ENCODE peak calls at places on chromosome 5, in seven cellular contexts. One of them, this sample, is unnamed.

GRCh38 chr5:56330167-56330566 is 97.0 kb upstream of the ANKRD55 start:
- DNase-seq in SK-N-SH: no peak
- DNase-seq in psoas muscle: no peak
- DNase-seq in RWPE1: no peak
- DNase-seq in fibroblast of the aortic adventitia: no peak
- DNase-seq in epithelial cell of proximal tubule: peak; percentile 20
- DNase-seq in upper lobe of right lung: no peak
- DNase-seq in this sample: no peak

GRCh38 chr5:108521841-108522506 is 140.1 kb upstream of the FBXL17 start:
- DNase-seq in upper lobe of right lung: no peak
- DNase-seq in SK-N-SH: peak; percentile 48
- DNase-seq in fibroblast of the aortic adventitia: peak; percentile 75
- DNase-seq in RWPE1: peak; percentile 61
- DNase-seq in psoas muscle: no peak
- DNase-seq in epithelial cell of proximal tubule: no peak
- DNase-seq in this sample: peak; percentile 67

GRCh38 chr5:28505121-28505520 is 1466.7 kb upstream of the CDH9 start:
- DNase-seq in fibroblast of the aortic adventitia: no peak
- DNase-seq in psoas muscle: no peak
- DNase-seq in RWPE1: no peak
- DNase-seq in epithelial cell of proximal tubule: no peak
- DNase-seq in upper lobe of right lung: no peak
- DNase-seq in SK-N-SH: no peak
- DNase-seq in this sample: no peak

GRCh38 chr5:6190838-6191237 is 187.5 kb downstream of the MED10 start:
- DNase-seq in SK-N-SH: no peak
- DNase-seq in fibroblast of the aortic adventitia: no peak
- DNase-seq in epithelial cell of proximal tubule: no peak
- DNase-seq in RWPE1: no peak
- DNase-seq in upper lobe of right lung: no peak
- DNase-seq in psoas muscle: no peak
- DNase-seq in this sample: no peak

GRCh38 chr5:96117863-96118651 is 156.4 kb upstream of the ELL2 start:
- DNase-seq in upper lobe of right lung: no peak
- DNase-seq in epithelial cell of proximal tubule: no peak
- DNase-seq in psoas muscle: no peak
- DNase-seq in RWPE1: no peak
- DNase-seq in SK-N-SH: no peak
- DNase-seq in fibroblast of the aortic adventitia: peak; percentile 33
- DNase-seq in this sample: peak; percentile 10

GRCh38 chr5:10452768-10453331 is 11.2 kb downstream of the ROPN1L start:
- DNase-seq in upper lobe of right lung: no peak
- DNase-seq in RWPE1: peak; percentile 79
- DNase-seq in SK-N-SH: peak; percentile 78
- DNase-seq in epithelial cell of proximal tubule: no peak
- DNase-seq in psoas muscle: no peak
- DNase-seq in fibroblast of the aortic adventitia: peak; percentile 94
- DNase-seq in this sample: peak; percentile 93

GRCh38 chr5:149037819-149038218 is 25.0 kb downstream of the SH3TC2 start:
- DNase-seq in RWPE1: no peak
- DNase-seq in psoas muscle: no peak
- DNase-seq in fibroblast of the aortic adventitia: no peak
- DNase-seq in epithelial cell of proximal tubule: no peak
- DNase-seq in SK-N-SH: no peak
- DNase-seq in upper lobe of right lung: no peak
- DNase-seq in this sample: no peak

GRCh38 chr5:41414598-41414997 is 95.8 kb downstream of the PLCXD3 start:
- DNase-seq in psoas muscle: no peak
- DNase-seq in SK-N-SH: no peak
- DNase-seq in upper lobe of right lung: no peak
- DNase-seq in RWPE1: peak; percentile 71
- DNase-seq in fibroblast of the aortic adventitia: peak; percentile 98
- DNase-seq in epithelial cell of proximal tubule: peak; percentile 76
- DNase-seq in this sample: peak; percentile 97

GRCh38 chr5:123090641-123091257 is 1.7 kb downstream of the PRDM6 start:
- DNase-seq in SK-N-SH: peak; percentile 50
- DNase-seq in RWPE1: no peak
- DNase-seq in fibroblast of the aortic adventitia: no peak
- DNase-seq in psoas muscle: no peak
- DNase-seq in upper lobe of right lung: no peak
- DNase-seq in epithelial cell of proximal tubule: no peak
- DNase-seq in this sample: no peak

GRCh38 chr5:10842823-10843222 is 81.8 kb upstream of the DAP start:
- DNase-seq in psoas muscle: no peak
- DNase-seq in epithelial cell of proximal tubule: no peak
- DNase-seq in RWPE1: no peak
- DNase-seq in upper lobe of right lung: no peak
- DNase-seq in fibroblast of the aortic adventitia: no peak
- DNase-seq in SK-N-SH: no peak
- DNase-seq in this sample: no peak

GRCh38 chr5:173016069-173016455 is 32.5 kb downstream of the ATP6V0E1 start:
- DNase-seq in fibroblast of the aortic adventitia: no peak
- DNase-seq in RWPE1: no peak
- DNase-seq in psoas muscle: no peak
- DNase-seq in upper lobe of right lung: no peak
- DNase-seq in epithelial cell of proximal tubule: no peak
- DNase-seq in SK-N-SH: no peak
- DNase-seq in this sample: no peak

DNA sequence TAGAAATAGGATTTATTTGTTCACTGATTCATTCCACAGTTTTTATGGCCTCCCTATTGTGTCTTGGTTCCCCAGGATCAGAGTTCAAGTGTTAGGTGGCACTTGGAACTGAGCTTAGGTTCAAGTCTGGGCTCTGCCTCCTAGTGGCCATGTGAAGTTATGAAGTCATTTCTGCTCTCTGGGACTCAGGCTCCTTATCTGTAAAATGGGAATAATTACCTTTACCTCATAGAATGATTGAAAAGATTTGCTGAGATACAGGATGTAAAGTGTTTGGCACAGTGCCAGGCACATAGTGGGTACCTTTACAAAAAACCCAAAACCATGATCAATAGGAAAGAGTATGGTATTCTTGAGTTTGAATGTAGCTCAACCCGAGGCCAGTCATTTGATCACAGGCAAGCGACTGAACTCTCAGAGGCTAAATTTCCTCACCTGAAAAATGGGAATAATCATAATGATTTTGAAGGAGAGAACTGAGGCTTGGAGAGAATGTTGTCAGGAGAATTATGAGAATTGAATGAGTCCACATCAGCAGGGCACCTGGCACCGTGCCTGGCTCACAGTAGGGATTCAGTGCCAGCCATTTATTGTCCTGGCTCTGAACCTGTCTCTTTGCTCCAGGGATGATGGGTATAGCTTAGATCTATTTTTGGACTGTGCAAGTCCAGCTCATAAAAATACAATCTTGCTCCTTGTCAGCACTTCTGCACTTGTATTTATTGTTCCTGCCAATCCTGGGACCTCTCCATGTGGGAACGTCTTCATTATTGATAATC is 10.7 kb downstream of the NSG2 start:
- DNase-seq in RWPE1: no peak
- DNase-seq in psoas muscle: no peak
- DNase-seq in upper lobe of right lung: no peak
- DNase-seq in epithelial cell of proximal tubule: no peak
- DNase-seq in SK-N-SH: no peak
- DNase-seq in fibroblast of the aortic adventitia: no peak
- DNase-seq in this sample: no peak
- TF ChIP-seq CTCF in RWPE1: no peak
- TF ChIP-seq CTCF in psoas muscle: peak; percentile 6
- TF ChIP-seq CTCF in upper lobe of right lung: no peak
- TF ChIP-seq CTCF in epithelial cell of proximal tubule: no peak
- TF ChIP-seq CTCF in SK-N-SH: peak; percentile 33
- TF ChIP-seq CTCF in fibroblast of the aortic adventitia: no peak
- TF ChIP-seq CTCF in this sample: no peak

DNA sequence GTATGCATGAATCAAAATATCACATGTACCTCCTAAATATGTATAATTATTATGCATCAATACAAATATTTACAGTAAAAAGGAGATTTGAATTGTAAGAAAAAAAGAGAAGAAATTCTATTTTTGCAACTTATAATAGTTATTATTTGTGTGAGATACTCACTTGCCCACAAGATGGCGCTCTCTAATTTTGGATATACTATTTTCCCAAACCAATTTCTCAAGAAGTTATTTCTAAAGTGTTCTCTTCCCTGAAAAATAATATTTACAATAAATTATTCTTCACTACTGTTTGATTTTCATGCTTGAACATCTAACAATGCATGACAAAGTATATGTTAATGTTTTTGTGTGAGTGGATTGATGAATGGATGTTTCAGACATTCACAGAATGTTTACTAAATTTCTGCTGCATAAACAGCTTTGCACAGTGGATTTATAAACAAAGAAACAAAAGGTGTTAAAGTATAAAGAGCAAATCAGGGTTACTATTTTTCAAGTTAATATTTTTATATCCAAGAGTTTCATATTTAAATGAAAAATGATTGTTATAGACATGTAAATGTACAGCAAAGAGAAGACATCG is 503.4 kb downstream of the PDE4D start:
- DNase-seq in psoas muscle: no peak
- DNase-seq in RWPE1: no peak
- DNase-seq in SK-N-SH: no peak
- DNase-seq in upper lobe of right lung: no peak
- DNase-seq in fibroblast of the aortic adventitia: peak; percentile 46
- DNase-seq in epithelial cell of proximal tubule: no peak
- DNase-seq in this sample: peak; percentile 30
- TF ChIP-seq CTCF in psoas muscle: peak; percentile 76
- TF ChIP-seq CTCF in RWPE1: peak; percentile 84
- TF ChIP-seq CTCF in SK-N-SH: peak; percentile 88
- TF ChIP-seq CTCF in upper lobe of right lung: peak; percentile 75
- TF ChIP-seq CTCF in fibroblast of the aortic adventitia: peak; percentile 55
- TF ChIP-seq CTCF in epithelial cell of proximal tubule: peak; percentile 63
- TF ChIP-seq CTCF in this sample: peak; percentile 59

GRCh38 chr5:79759848-79760247 is 70.2 kb downstream of the CMYA5 start:
- DNase-seq in upper lobe of right lung: no peak
- DNase-seq in psoas muscle: no peak
- DNase-seq in RWPE1: no peak
- DNase-seq in fibroblast of the aortic adventitia: no peak
- DNase-seq in SK-N-SH: no peak
- DNase-seq in epithelial cell of proximal tubule: no peak
- DNase-seq in this sample: no peak
- TF ChIP-seq CTCF in upper lobe of right lung: no peak
- TF ChIP-seq CTCF in psoas muscle: no peak
- TF ChIP-seq CTCF in RWPE1: no peak
- TF ChIP-seq CTCF in fibroblast of the aortic adventitia: no peak
- TF ChIP-seq CTCF in SK-N-SH: no peak
- TF ChIP-seq CTCF in epithelial cell of proximal tubule: no peak
- TF ChIP-seq CTCF in this sample: no peak

DNA sequence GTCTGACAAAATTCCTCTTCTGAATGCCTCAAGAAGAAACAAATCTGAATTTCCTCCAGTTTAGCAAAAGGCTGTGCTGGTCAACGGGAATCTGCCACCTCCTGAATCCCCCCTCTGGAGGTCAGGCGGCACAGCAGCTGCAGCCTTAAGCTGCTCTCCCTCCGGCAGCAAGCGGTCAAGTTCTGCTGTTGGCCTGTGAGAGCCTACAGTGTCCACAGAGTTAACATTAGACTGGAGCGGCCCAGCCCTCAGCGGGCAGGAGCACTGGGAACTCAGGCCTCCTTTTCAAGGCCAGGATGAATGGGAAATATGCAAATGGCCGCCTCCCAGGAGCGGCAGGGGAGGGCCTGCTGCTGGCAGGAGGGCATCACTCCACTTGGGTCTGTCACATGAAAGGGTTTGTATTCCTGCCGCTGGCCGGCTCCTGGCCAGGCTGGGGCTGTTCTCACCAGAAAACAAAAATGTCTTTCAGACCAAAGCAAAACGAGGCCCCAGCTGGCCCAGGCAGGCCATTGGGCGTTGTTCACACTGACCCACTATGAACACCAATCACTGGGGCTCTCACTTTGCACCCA is 8.2 kb downstream of the ACSL6 start:
- DNase-seq in epithelial cell of proximal tubule: no peak
- DNase-seq in RWPE1: no peak
- DNase-seq in SK-N-SH: peak; percentile 33
- DNase-seq in fibroblast of the aortic adventitia: peak; percentile 16
- DNase-seq in upper lobe of right lung: peak; percentile 57
- DNase-seq in psoas muscle: peak; percentile 53
- DNase-seq in this sample: no peak
- TF ChIP-seq CTCF in epithelial cell of proximal tubule: no peak
- TF ChIP-seq CTCF in RWPE1: no peak
- TF ChIP-seq CTCF in SK-N-SH: no peak
- TF ChIP-seq CTCF in fibroblast of the aortic adventitia: peak; percentile 36
- TF ChIP-seq CTCF in upper lobe of right lung: peak; percentile 11
- TF ChIP-seq CTCF in psoas muscle: peak; percentile 8
- TF ChIP-seq CTCF in this sample: no peak

GRCh38 chr5:140273401-140273877 is 29.5 kb downstream of the PFDN1 start:
- DNase-seq in upper lobe of right lung: no peak
- DNase-seq in RWPE1: no peak
- DNase-seq in SK-N-SH: no peak
- DNase-seq in fibroblast of the aortic adventitia: peak; percentile 35
- DNase-seq in psoas muscle: no peak
- DNase-seq in epithelial cell of proximal tubule: no peak
- DNase-seq in this sample: peak; percentile 45
- TF ChIP-seq CTCF in upper lobe of right lung: no peak
- TF ChIP-seq CTCF in RWPE1: no peak
- TF ChIP-seq CTCF in SK-N-SH: no peak
- TF ChIP-seq CTCF in fibroblast of the aortic adventitia: no peak
- TF ChIP-seq CTCF in psoas muscle: no peak
- TF ChIP-seq CTCF in epithelial cell of proximal tubule: no peak
- TF ChIP-seq CTCF in this sample: no peak

GRCh38 chr5:131263648-131264452 is at the start of gene CDC42SE2:
- DNase-seq in RWPE1: peak; percentile 90
- DNase-seq in SK-N-SH: peak; percentile 97
- DNase-seq in epithelial cell of proximal tubule: no peak
- DNase-seq in upper lobe of right lung: peak; percentile 93
- DNase-seq in fibroblast of the aortic adventitia: peak; percentile 67
- DNase-seq in psoas muscle: peak; percentile 91
- DNase-seq in this sample: peak; percentile 71
- TF ChIP-seq CTCF in RWPE1: no peak
- TF ChIP-seq CTCF in SK-N-SH: no peak
- TF ChIP-seq CTCF in epithelial cell of proximal tubule: no peak
- TF ChIP-seq CTCF in upper lobe of right lung: no peak
- TF ChIP-seq CTCF in fibroblast of the aortic adventitia: no peak
- TF ChIP-seq CTCF in psoas muscle: no peak
- TF ChIP-seq CTCF in this sample: no peak

DNA sequence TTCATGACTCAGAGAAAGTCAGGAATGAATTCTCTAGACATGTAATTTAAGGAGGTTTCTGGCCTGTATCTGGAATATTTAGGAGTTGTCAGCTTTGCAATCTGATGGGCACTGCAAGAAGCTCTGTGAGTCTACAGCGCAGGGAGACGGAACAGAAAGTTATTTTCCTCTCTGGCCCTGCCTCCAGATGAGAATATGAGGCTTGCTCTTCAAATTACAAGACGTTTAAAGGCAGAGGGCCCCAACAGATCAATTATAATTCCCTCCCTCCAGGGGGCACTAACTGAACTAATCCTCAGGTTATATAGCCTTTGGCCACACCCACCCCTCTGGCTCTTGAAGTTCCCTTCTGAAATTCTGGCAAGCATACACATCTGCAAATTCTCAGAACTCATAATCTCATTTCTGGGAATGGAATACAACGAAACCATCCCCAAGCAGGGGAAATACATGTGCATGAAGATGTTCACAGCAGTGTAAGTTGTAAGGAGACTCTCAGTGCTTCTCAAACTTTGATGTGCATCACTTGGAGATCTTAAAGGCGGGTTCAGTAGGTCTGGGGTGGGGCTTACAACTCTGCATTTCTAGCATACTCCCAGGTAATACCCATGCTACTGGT is 307.6 kb downstream of the CWC27 start:
- DNase-seq in RWPE1: peak; percentile 51
- DNase-seq in fibroblast of the aortic adventitia: peak; percentile 98
- DNase-seq in epithelial cell of proximal tubule: no peak
- DNase-seq in psoas muscle: no peak
- DNase-seq in upper lobe of right lung: no peak
- DNase-seq in SK-N-SH: no peak
- DNase-seq in this sample: peak; percentile 82
- TF ChIP-seq CTCF in RWPE1: no peak
- TF ChIP-seq CTCF in fibroblast of the aortic adventitia: peak; percentile 38
- TF ChIP-seq CTCF in epithelial cell of proximal tubule: peak; percentile 46
- TF ChIP-seq CTCF in psoas muscle: no peak
- TF ChIP-seq CTCF in upper lobe of right lung: peak; percentile 39
- TF ChIP-seq CTCF in SK-N-SH: peak; percentile 61
- TF ChIP-seq CTCF in this sample: peak; percentile 39